ENCODE peak calls at places on chromosomes 16 and 17, in four cellular contexts. L is SK-N-SH, H is HepG2, K is K562. V is an unnamed sample.

GRCh38 chr16:74099530-74099929 is 197.1 kb upstream of the PSMD7 start:
- DNase-seq in K (no peak), H (no peak), L (no peak), V (no peak)

GRCh38 chr16:86403541-86404163 is 106.7 kb upstream of the FOXF1 start:
- DNase-seq in H (no peak), K (no peak), L (no peak), V (no peak)

GRCh38 chr16:49698416-49698815 is 157.5 kb downstream of the ZNF423 start:
- DNase-seq in L (peak), K (peak), H (no peak), V (no peak)

GRCh38 chr17:73795730-73796129 is 151.5 kb upstream of the SDK2 start:
- DNase-seq in K (no peak), L (no peak), H (peak), V (no peak)

GRCh38 chr16:10111156-10111761 is 71.0 kb downstream of the GRIN2A start:
- DNase-seq in K (no peak), H (no peak), L (no peak), V (no peak)

GRCh38 chr16:71426880-71427615 is 14.8 kb downstream of the TLE7 start:
- DNase-seq in L (no peak), H (no peak), K (peak), V (no peak)

GRCh38 chr17:48127371-48128051 is 19.9 kb downstream of the SNX11 start:
- DNase-seq in K (no peak), L (no peak), H (no peak), V (peak)

GRCh38 chr16:58063377-58064076 is 38.0 kb downstream of the MMP15 start:
- DNase-seq in H (no peak), K (no peak), L (no peak), V (no peak)

GRCh38 chr16:85377388-85378144 is 235.6 kb upstream of the GSE1 start:
- DNase-seq in H (no peak), L (peak), K (peak), V (no peak)

GRCh38 chr17:8071496-8071895 is 16.0 kb downstream of the ALOX12B start:
- DNase-seq in K (no peak), L (no peak), H (no peak), V (no peak)

GRCh38 chr16:68200120-68200783 is 35.7 kb downstream of the ESRP2 start:
- DNase-seq in H (no peak), L (no peak), K (no peak), V (no peak)
- TF ChIP-seq JUND in H (no peak), L (no peak), K (peak), V (no peak)

DNA sequence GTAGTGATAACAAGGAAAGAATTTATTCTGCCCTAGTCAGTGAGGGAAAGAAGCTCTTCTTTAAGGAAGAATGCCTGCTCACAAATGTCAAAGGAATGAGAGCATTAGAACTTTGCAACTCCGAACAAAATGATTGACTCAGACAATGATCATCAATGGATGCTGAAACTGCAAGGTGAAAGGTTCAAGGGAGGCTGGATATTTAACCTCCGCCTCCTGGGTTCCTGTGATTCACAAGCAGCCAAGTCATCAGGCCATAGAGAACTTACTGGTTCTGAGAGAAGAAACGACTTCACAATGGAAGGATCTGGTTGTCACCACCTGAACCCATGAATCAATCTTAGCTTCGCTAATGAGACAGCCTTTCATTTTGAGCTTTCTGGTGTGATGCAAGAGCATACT is 16.0 kb upstream of the SCNN1B start:
- DNase-seq in H (no peak), K (no peak), L (no peak), V (no peak)
- TF ChIP-seq ELF1 in H (no peak), K (no peak), L (no peak), V (no peak)

GRCh38 chr17:35801583-35802224 is 6.3 kb upstream of the MMP28 start:
- DNase-seq in L (peak), K (no peak), H (no peak), V (no peak)
- TF ChIP-seq JUND in L (no peak), K (no peak), H (no peak), V (no peak)

GRCh38 chr17:64777413-64778101 is 115.5 kb upstream of the SMURF2 start:
- DNase-seq in H (no peak), K (no peak), L (peak), V (no peak)
- TF ChIP-seq ELF1 in H (no peak), K (no peak), L (no peak), V (no peak)

DNA sequence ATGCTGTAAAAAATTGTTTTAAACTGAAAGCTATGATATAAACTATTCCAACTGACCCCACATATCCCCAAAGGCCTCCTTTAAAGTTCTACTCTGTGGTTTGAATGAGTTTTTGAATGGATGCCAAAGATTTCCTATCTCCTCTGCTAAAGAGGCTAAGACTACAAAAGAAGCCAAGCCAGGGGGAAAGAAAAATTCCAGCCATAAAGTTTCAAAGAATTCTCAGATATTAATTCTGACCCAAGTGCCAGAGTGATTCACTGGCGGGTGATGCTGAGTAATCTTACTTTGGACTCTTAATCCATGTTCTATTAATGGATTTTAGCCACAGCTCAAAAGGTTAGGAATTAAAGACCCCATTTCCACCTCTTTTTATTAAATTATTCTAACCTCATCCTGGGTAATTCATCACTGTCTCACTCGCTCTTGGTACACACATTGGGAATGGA is 60.7 kb downstream of the HS3ST3A1 start:
- DNase-seq in K (no peak), H (no peak), L (no peak), V (peak)
- TF ChIP-seq JUND in K (no peak), H (no peak), L (peak), V (peak)

GRCh38 chr17:82865996-82866395 is 26.2 kb upstream of the ZNF750 start:
- DNase-seq in H (no peak), K (no peak), L (no peak), V (no peak)
- TF ChIP-seq ELF1 in H (no peak), K (no peak), L (no peak), V (no peak)

GRCh38 chr16:68923116-68923515 is 79.8 kb downstream of the TANGO6 start:
- DNase-seq in H (no peak), L (no peak), K (no peak), V (peak)

GRCh38 chr16:68921654-68922053 is 78.3 kb downstream of the TANGO6 start:
- DNase-seq in H (peak), K (no peak), L (no peak), V (peak)

GRCh38 chr16:68917541-68917940 is 74.2 kb downstream of the TANGO6 start:
- DNase-seq in K (no peak), L (no peak), H (no peak), V (no peak)

GRCh38 chr16:68915561-68915960 is 72.2 kb downstream of the TANGO6 start:
- DNase-seq in H (no peak), K (no peak), L (no peak), V (no peak)

DNA sequence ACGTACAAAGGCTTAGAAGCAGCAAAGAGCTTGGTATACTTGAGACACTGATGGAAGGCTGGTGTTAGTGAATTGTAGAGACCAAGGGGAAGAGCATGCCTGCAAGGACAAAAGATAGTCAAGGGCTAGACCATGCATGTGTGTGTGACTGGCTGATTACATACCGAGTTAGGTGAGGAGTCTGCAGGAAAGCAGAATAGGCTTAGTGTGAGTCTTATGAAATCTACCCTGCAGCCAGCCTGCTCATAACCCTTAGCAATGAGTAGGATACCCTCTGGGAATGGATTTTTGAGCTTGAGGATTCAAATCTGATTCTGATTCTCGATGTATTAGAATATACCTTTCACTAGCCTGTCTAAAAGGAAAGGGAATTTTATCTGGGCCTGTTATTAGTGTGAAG is 77.0 kb downstream of the TANGO6 start:
- DNase-seq in L (no peak), K (no peak), H (no peak), V (no peak)
- TF ChIP-seq JUND in L (no peak), K (no peak), H (no peak), V (no peak)

GRCh38 chr16:12951392-12951791 is 50.0 kb downstream of the SHISA9 start:
- DNase-seq in L (no peak), H (no peak), K (no peak), V (no peak)
- TF ChIP-seq ELF1 in L (no peak), H (no peak), K (no peak), V (no peak)

GRCh38 chr17:67431210-67432015 is 54.3 kb downstream of the PITPNC1 start:
- DNase-seq in K (no peak), H (no peak), L (no peak), V (peak)
- TF ChIP-seq JUND in K (peak), H (no peak), L (peak), V (peak)